ENCODE peak calls at places on chromosomes 11 and 22, in nine cellular contexts. C is stimulated activated CD4-positive, alpha-beta T cell treated with anti-CD3 and anti-CD28 coated beads, Interleukin-12 subunit alpha, Interleukin-12 subunit beta, amount 100 ng/mL, for 48 hours; Z is posterior vena cava; S is GM06990; A is cardiac muscle cell; J is neural crest cell; P is stimulated activated CD8-positive, alpha-beta memory T cell treated with anti-CD3 and anti-CD28 coated beads, Interleukin-4, amount 100 ng/mL, for 1 hour; V is pulmonary artery endothelial cell; R is nucleus accumbens. B is an unnamed sample.

GRCh38 chr22:23400286-23400981 is 179.7 kb downstream of the IGLL1 start:
- DNase-seq in C (no peak), Z (no peak), S (no peak), A (no peak), J (no peak), P (no peak), V (no peak), R (no peak), B (no peak)

GRCh38 chr22:30591191-30591587 is 521 bp downstream of the PES1 start:
- DNase-seq in C (no peak), Z (no peak), S (no peak), A (peak; percentile 56), J (no peak), P (no peak), V (no peak), R (no peak), B (no peak)

GRCh38 chr11:3196161-3197043 is 22.2 kb downstream of the MRGPRG start:
- DNase-seq in C (no peak), Z (peak; percentile 72), S (no peak), A (no peak), J (no peak), P (no peak), V (no peak), R (no peak), B (no peak)

GRCh38 chr11:23370580-23371275 is 510.5 kb upstream of the CCDC179 start:
- DNase-seq in C (no peak), Z (no peak), S (no peak), A (no peak), J (no peak), P (no peak), V (no peak), R (no peak), B (no peak)

GRCh38 chr22:47630741-47631534 is 868.5 kb downstream of the TBC1D22A start:
- DNase-seq in C (no peak), Z (peak; percentile 65), S (no peak), A (no peak), J (no peak), P (no peak), V (no peak), R (no peak), B (no peak)

GRCh38 chr11:134882141-134882540 is 470.1 kb upstream of the B3GAT1 start:
- DNase-seq in C (no peak), Z (no peak), S (no peak), A (no peak), J (no peak), P (no peak), V (no peak), R (no peak), B (no peak)

GRCh38 chr11:61075891-61076290 is 26.4 kb upstream of the CD5 start:
- DNase-seq in C (no peak), Z (no peak), S (no peak), A (peak; percentile 77), J (no peak), P (no peak), V (no peak), R (no peak), B (no peak)

GRCh38 chr11:123833095-123833494 is 26.9 kb upstream of the OR6M1 start:
- DNase-seq in C (no peak), Z (no peak), S (no peak), A (no peak), J (no peak), P (no peak), V (no peak), R (no peak), B (no peak)

GRCh38 chr22:48659393-48659792 is 1168.3 kb downstream of the BRD1 start:
- DNase-seq in C (no peak), Z (no peak), S (no peak), A (no peak), J (no peak), P (no peak), V (no peak), R (no peak), B (no peak)

GRCh38 chr22:42271906-42272305 is 1.5 kb upstream of the TCF20 start:
- DNase-seq in C (no peak), Z (no peak), S (no peak), A (no peak), J (no peak), P (no peak), V (no peak), R (no peak), B (no peak)

GRCh38 chr11:122917311-122917710 is 34.8 kb downstream of the JHY start:
- DNase-seq in C (no peak), Z (no peak), S (no peak), A (peak; percentile 19), J (no peak), P (no peak), V (no peak), R (no peak), B (no peak)

GRCh38 chr11:106399075-106399500 is 321.6 kb downstream of the AASDHPPT start:
- DNase-seq in C (no peak), Z (peak; percentile 94), S (no peak), A (peak; percentile 99), J (no peak), P (no peak), V (no peak), R (no peak), B (no peak)